ENCODE peak calls at places on chromosomes 3 and 15, in six cellular contexts. W is Calu3, J is H54, Y is A549, R is HEK293T, C is NT2/D1. Z is an unnamed sample.

GRCh38 chr3:82676356-82677026 is 915.0 kb upstream of the GBE1 start:
- DNase-seq in J (no peak), Y (no peak), C (no peak), W (no peak), R (no peak), Z (no peak)

GRCh38 chr3:57815034-57815433 is 58.9 kb downstream of the SLMAP start:
- DNase-seq in W (no peak), J (no peak), R (no peak), C (no peak), Y (no peak), Z (peak; percentile 39)

GRCh38 chr3:11749486-11749885 is 97.2 kb downstream of the TAMM41 start:
- DNase-seq in W (no peak), J (no peak), C (no peak), R (no peak), Y (no peak), Z (no peak)

GRCh38 chr3:151426337-151426648 is 34.6 kb downstream of the IGSF10 start:
- DNase-seq in R (no peak), C (no peak), Y (peak; percentile 14), J (no peak), W (peak; percentile 12), Z (peak; percentile 52)

GRCh38 chr15:98150531-98150930 is 190.0 kb downstream of the ARRDC4 start:
- DNase-seq in R (no peak), J (no peak), Y (no peak), C (no peak), W (no peak), Z (peak; percentile 30)

GRCh38 chr3:49413338-49413734 is 1.1 kb downstream of the TCTA start:
- DNase-seq in W (no peak), C (no peak), J (no peak), Y (no peak), R (no peak), Z (no peak)

GRCh38 chr15:66851226-66852063 is 149.4 kb downstream of the SMAD6 start:
- DNase-seq in J (peak; percentile 82), W (peak; percentile 92), R (peak; percentile 92), C (peak; percentile 79), Y (peak; percentile 97), Z (peak; percentile 83)

GRCh38 chr15:73941449-73941848 is 15.2 kb downstream of the LOXL1 start:
- DNase-seq in R (no peak), J (no peak), C (no peak), W (no peak), Y (no peak), Z (no peak)

GRCh38 chr15:64014995-64015394 is 31.3 kb downstream of the DAPK2 start:
- DNase-seq in C (no peak), R (no peak), J (no peak), Y (no peak), W (no peak), Z (no peak)

GRCh38 chr3:64163755-64164148 is 61.5 kb downstream of the PRICKLE2 start:
- DNase-seq in Y (no peak), C (no peak), J (peak; percentile 37), W (no peak), R (no peak), Z (no peak)

GRCh38 chr3:64998317-64998716 is 310.5 kb upstream of the ADAMTS9 start:
- DNase-seq in R (no peak), Y (no peak), J (no peak), C (no peak), W (no peak), Z (no peak)

GRCh38 chr3:73393005-73393404 is 231.7 kb downstream of the PDZRN3 start:
- DNase-seq in J (no peak), R (no peak), W (no peak), C (no peak), Y (no peak), Z (no peak)

GRCh38 chr3:112136959-112137693 is 4.1 kb upstream of the GCSAM start:
- DNase-seq in W (peak; percentile 26), Y (no peak), R (peak; percentile 61), J (no peak), C (peak; percentile 84), Z (peak; percentile 87)

GRCh38 chr3:119257654-119258410 is 17.2 kb upstream of the B4GALT4 start:
- DNase-seq in C (no peak), J (no peak), W (peak; percentile 27), Y (no peak), R (no peak), Z (peak; percentile 7)

GRCh38 chr3:167148121-167148520 is 232.0 kb downstream of the ZBBX start:
- DNase-seq in C (no peak), R (no peak), W (no peak), Y (no peak), J (no peak), Z (no peak)

GRCh38 chr15:40693904-40694705 is 869 bp upstream of the RAD51 start:
- DNase-seq in Y (no peak), R (no peak), W (no peak), C (no peak), J (no peak), Z (peak; percentile 59)

GRCh38 chr3:112634786-112635541 is 6.0 kb downstream of the CCDC80 start:
- DNase-seq in J (no peak), Y (no peak), W (no peak), R (no peak), C (no peak), Z (peak; percentile 19)

GRCh38 chr3:178561239-178561638 is 25.0 kb downstream of the KCNMB2 start:
- DNase-seq in W (no peak), Y (no peak), C (no peak), J (no peak), R (no peak), Z (no peak)

GRCh38 chr3:99699841-99700240 is 61.4 kb downstream of the COL8A1 start:
- DNase-seq in R (no peak), C (no peak), J (no peak), W (no peak), Y (no peak), Z (no peak)

GRCh38 chr3:78757734-78758133 is 1010.1 kb downstream of the ROBO1 start:
- DNase-seq in J (no peak), Y (no peak), C (no peak), W (no peak), R (no peak), Z (no peak)

GRCh38 chr3:70247955-70248354 is 64.5 kb downstream of the MDFIC2 start:
- DNase-seq in C (no peak), Y (no peak), W (no peak), J (no peak), R (no peak), Z (no peak)

GRCh38 chr3:73499787-73500186 is 125.0 kb downstream of the PDZRN3 start:
- DNase-seq in J (no peak), W (no peak), C (no peak), Y (no peak), R (no peak), Z (no peak)

GRCh38 chr3:177338697-177339219 is 141.5 kb upstream of the TBL1XR1 start:
- DNase-seq in W (peak; percentile 35), J (no peak), C (no peak), Y (no peak), R (no peak), Z (peak; percentile 42)

GRCh38 chr3:167835359-167835758 is 99.8 kb downstream of the SERPINI1 start:
- DNase-seq in W (no peak), C (no peak), R (no peak), J (no peak), Y (no peak), Z (no peak)

GRCh38 chr15:80558631-80559319 is 136.3 kb upstream of the ABHD17C start:
- DNase-seq in Y (no peak), C (no peak), W (no peak), J (no peak), R (no peak), Z (no peak)

GRCh38 chr3:38039101-38039898 is at the start of gene DLEC1:
- DNase-seq in C (peak; percentile 69), R (no peak), J (no peak), W (peak; percentile 77), Y (no peak), Z (peak; percentile 63)

Z was measured in OCI-LY7.